ENCODE peak calls at places on chromosomes 16 and 17, in eight cellular contexts. F is esophagus squamous epithelium; D is A673; C is right atrium auricular region; Q is CD8-positive, alpha-beta T cell; T is fibroblast of lung; X is keratinocyte; A is tibial nerve. I is an unnamed sample.

GRCh38 chr16:83305092-83305491 is 502.7 kb upstream of the HSBP1 start:
- DNase-seq in F (no peak), D (peak), C (no peak), Q (no peak), T (peak), X (peak), A (no peak), I (no peak)

GRCh38 chr17:80559688-80560290 is 15.2 kb downstream of the RPTOR start:
- DNase-seq in F (no peak), D (no peak), C (no peak), Q (no peak), T (peak), X (no peak), A (no peak), I (no peak)

GRCh38 chr16:10466861-10467260 is 81.0 kb downstream of the ATF7IP2 start:
- DNase-seq in F (no peak), D (no peak), C (no peak), Q (no peak), T (no peak), X (no peak), A (no peak), I (no peak)

GRCh38 chr17:64196626-64197025 is 66.4 kb downstream of the TEX2 start:
- DNase-seq in F (no peak), D (peak), C (no peak), Q (no peak), T (peak), X (no peak), A (no peak), I (no peak)

GRCh38 chr17:77948690-77949114 is 9.8 kb upstream of the TNRC6C start:
- DNase-seq in F (no peak), D (no peak), C (no peak), Q (no peak), T (peak), X (no peak), A (peak), I (no peak)

GRCh38 chr16:57745768-57746167 is 10.2 kb downstream of the KATNB1 start:
- DNase-seq in F (no peak), D (no peak), C (no peak), Q (no peak), T (no peak), X (no peak), A (no peak), I (no peak)

GRCh38 chr16:88705076-88705684 is 1.0 kb downstream of the RNF166 start:
- DNase-seq in F (no peak), D (peak), C (no peak), Q (peak), T (no peak), X (no peak), A (no peak), I (no peak)

GRCh38 chr16:55357241-55357640 is 33.2 kb downstream of the IRX6 start:
- DNase-seq in F (no peak), D (no peak), C (no peak), Q (no peak), T (no peak), X (no peak), A (no peak), I (no peak)

GRCh38 chr16:77723108-77723514 is 797 bp downstream of the NUDT7 start:
- DNase-seq in F (no peak), D (no peak), C (no peak), Q (no peak), T (peak), X (no peak), A (peak), I (peak)

GRCh38 chr17:40301315-40301714 is 7.7 kb upstream of the RARA start:
- DNase-seq in F (no peak), D (no peak), C (no peak), Q (no peak), T (no peak), X (no peak), A (no peak), I (no peak)

GRCh38 chr16:88878967-88879787 is 12.7 kb upstream of the PABPN1L start:
- DNase-seq in F (no peak), D (no peak), C (no peak), Q (no peak), T (no peak), X (peak), A (no peak), I (no peak)

GRCh38 chr17:45171338-45172231 is 9.9 kb downstream of the HEXIM2 start:
- DNase-seq in F (no peak), D (no peak), C (no peak), Q (no peak), T (peak), X (peak), A (no peak), I (peak)

GRCh38 chr17:45177563-45177962 is 15.9 kb downstream of the HEXIM2 start:
- DNase-seq in F (no peak), D (no peak), C (no peak), Q (no peak), T (no peak), X (no peak), A (no peak), I (no peak)

GRCh38 chr17:45172541-45173286 is 11.0 kb downstream of the HEXIM2 start:
- DNase-seq in F (no peak), D (peak), C (no peak), Q (peak), T (peak), X (peak), A (no peak), I (peak)

GRCh38 chr17:45172232-45172540 is 10.5 kb downstream of the HEXIM2 start:
- DNase-seq in F (no peak), D (no peak), C (no peak), Q (no peak), T (no peak), X (no peak), A (no peak), I (no peak)

GRCh38 chr17:45175759-45176140 is 14.1 kb downstream of the HEXIM2 start:
- DNase-seq in F (no peak), D (no peak), C (no peak), Q (no peak), T (no peak), X (no peak), A (no peak), I (no peak)
- H3K27ac ChIP-seq in F (peak), D (no peak), C (no peak), Q (no peak), T (no peak), X (peak), A (peak), I (no peak)

DNA sequence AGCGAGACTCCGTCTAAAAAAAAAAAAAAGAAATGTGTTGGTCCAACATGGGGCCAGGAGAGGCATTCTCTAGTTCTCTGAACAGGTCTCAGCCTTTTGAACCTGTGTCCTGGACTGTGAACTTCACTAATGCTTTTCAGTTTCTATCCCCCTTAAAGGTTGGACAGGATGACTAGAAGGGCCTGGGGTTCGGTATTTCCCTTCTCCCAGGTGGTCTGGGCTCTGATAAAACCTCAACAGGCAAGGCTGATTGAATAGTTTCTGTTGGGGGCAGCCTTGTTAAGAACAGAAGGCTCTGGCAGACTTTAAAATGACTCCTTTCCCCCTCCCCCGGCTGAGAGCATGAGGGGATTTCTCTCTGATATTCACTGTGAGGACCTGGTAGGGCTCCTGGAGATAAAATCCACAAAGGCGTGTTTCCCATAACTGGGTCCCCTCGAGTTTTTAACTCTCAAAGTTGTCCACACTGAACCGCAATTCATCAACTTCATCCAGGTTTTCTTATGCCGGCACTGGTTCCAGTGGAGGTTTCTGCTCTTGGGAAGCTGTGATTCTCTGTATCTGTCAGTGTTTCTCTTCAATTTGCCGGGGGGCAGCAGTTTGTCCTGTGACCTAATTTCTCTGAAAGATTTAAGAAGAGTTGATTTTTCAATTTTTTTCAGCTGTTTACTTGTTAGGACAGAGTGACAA is 91.3 kb downstream of the METRNL start:
- DNase-seq in F (no peak), D (no peak), C (no peak), Q (no peak), T (no peak), X (no peak), A (no peak), I (no peak)
- TF ChIP-seq CTCF in F (no peak), D (no peak), C (no peak), Q (no peak), T (no peak), X (no peak), A (no peak), I (no peak)

GRCh38 chr17:82686366-82687324 is 11.9 kb downstream of the RAB40B start:
- DNase-seq in F (no peak), D (no peak), C (no peak), Q (no peak), T (no peak), X (no peak), A (no peak), I (no peak)

GRCh38 chr17:82685291-82685690 is 13.2 kb downstream of the RAB40B start:
- DNase-seq in F (no peak), D (no peak), C (no peak), Q (no peak), T (no peak), X (no peak), A (no peak), I (no peak)

GRCh38 chr17:82681547-82681946 is 17.0 kb downstream of the RAB40B start:
- DNase-seq in F (no peak), D (no peak), C (no peak), Q (no peak), T (no peak), X (no peak), A (no peak), I (no peak)

GRCh38 chr17:82684207-82684903 is 14.1 kb downstream of the RAB40B start:
- DNase-seq in F (no peak), D (no peak), C (no peak), Q (no peak), T (no peak), X (no peak), A (no peak), I (no peak)

DNA sequence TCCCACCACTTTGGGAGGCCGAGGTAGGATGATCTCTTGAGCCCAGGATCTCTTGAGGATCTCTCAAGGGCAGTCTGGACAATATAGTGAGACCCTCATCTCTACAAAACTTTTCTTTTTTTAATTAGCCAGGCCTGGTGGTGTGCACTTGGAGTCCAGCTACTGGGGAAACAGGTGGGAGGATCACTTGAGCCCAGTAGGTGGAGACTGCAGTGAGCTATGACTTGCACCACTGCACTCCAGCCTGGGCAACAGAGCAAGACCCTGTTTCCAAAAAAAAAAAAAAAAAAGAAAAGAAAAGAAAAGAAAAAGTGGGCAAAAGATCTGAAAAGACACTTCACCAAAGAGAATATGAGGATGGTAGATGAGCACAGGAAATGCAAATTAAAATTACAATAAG is 15.0 kb downstream of the RAB40B start:
- DNase-seq in F (no peak), D (no peak), C (no peak), Q (no peak), T (no peak), X (no peak), A (no peak), I (no peak)
- H3K27ac ChIP-seq in F (no peak), D (no peak), C (no peak), Q (no peak), T (no peak), X (no peak), A (peak), I (no peak)

GRCh38 chr16:90027611-90028010 is 8.4 kb upstream of the DBNDD1 start:
- DNase-seq in F (no peak), D (no peak), C (no peak), Q (no peak), T (no peak), X (no peak), A (no peak), I (no peak)
- TF ChIP-seq CTCF in F (no peak), D (no peak), C (no peak), Q (no peak), T (no peak), X (no peak), A (no peak), I (no peak)

I was measured in left lung.